ENCODE peak calls at places on chromosomes 5 and 9, in seven cellular contexts. One of them, this sample, is unnamed.
A peak's percentile ranks its signal among the peaks of the same experiment; 100 is the strongest.

GRCh38 chr9:83537331-83538171 is 650 bp downstream of the FRMD3 start:
- DNase-seq in fibroblast of the aortic adventitia: peak; percentile 33
- DNase-seq in tibial nerve: no peak
- DNase-seq in WTC11: peak; percentile 34
- DNase-seq in progenitor cell of endocrine pancreas: no peak
- DNase-seq in GM13977: no peak
- DNase-seq in GM23338: peak; percentile 55
- DNase-seq in this sample: no peak

GRCh38 chr9:114319147-114319546 is 3.8 kb upstream of the ORM1 start:
- DNase-seq in fibroblast of the aortic adventitia: no peak
- DNase-seq in tibial nerve: no peak
- DNase-seq in WTC11: no peak
- DNase-seq in progenitor cell of endocrine pancreas: no peak
- DNase-seq in GM13977: no peak
- DNase-seq in GM23338: no peak
- DNase-seq in this sample: no peak

GRCh38 chr5:177997319-177997670 is 1.3 kb upstream of the PROP1 start:
- DNase-seq in fibroblast of the aortic adventitia: peak; percentile 25
- DNase-seq in tibial nerve: no peak
- DNase-seq in WTC11: no peak
- DNase-seq in progenitor cell of endocrine pancreas: no peak
- DNase-seq in GM13977: no peak
- DNase-seq in GM23338: no peak
- DNase-seq in this sample: no peak

GRCh38 chr5:1946776-1947175 is 64.1 kb upstream of the IRX4 start:
- DNase-seq in fibroblast of the aortic adventitia: no peak
- DNase-seq in tibial nerve: no peak
- DNase-seq in WTC11: no peak
- DNase-seq in progenitor cell of endocrine pancreas: no peak
- DNase-seq in GM13977: no peak
- DNase-seq in GM23338: no peak
- DNase-seq in this sample: no peak

GRCh38 chr5:135993248-135993893 is 35.4 kb upstream of the TGFBI start:
- DNase-seq in fibroblast of the aortic adventitia: peak; percentile 81
- DNase-seq in tibial nerve: no peak
- DNase-seq in WTC11: no peak
- DNase-seq in progenitor cell of endocrine pancreas: no peak
- DNase-seq in GM13977: no peak
- DNase-seq in GM23338: no peak
- DNase-seq in this sample: no peak

GRCh38 chr5:3179220-3179619 is 416.4 kb upstream of the IRX1 start:
- DNase-seq in fibroblast of the aortic adventitia: no peak
- DNase-seq in tibial nerve: no peak
- DNase-seq in WTC11: peak; percentile 59
- DNase-seq in progenitor cell of endocrine pancreas: no peak
- DNase-seq in GM13977: no peak
- DNase-seq in GM23338: peak; percentile 56
- DNase-seq in this sample: no peak

GRCh38 chr5:180097926-180098325 is 26.4 kb upstream of the RNF130 start:
- DNase-seq in fibroblast of the aortic adventitia: no peak
- DNase-seq in tibial nerve: no peak
- DNase-seq in WTC11: no peak
- DNase-seq in progenitor cell of endocrine pancreas: no peak
- DNase-seq in GM13977: no peak
- DNase-seq in GM23338: no peak
- DNase-seq in this sample: no peak

GRCh38 chr9:973295-973842 is 3.1 kb upstream of the DMRT3 start:
- DNase-seq in fibroblast of the aortic adventitia: no peak
- DNase-seq in tibial nerve: no peak
- DNase-seq in WTC11: no peak
- DNase-seq in progenitor cell of endocrine pancreas: no peak
- DNase-seq in GM13977: peak; percentile 33
- DNase-seq in GM23338: peak; percentile 17
- DNase-seq in this sample: peak; percentile 33

GRCh38 chr5:150392680-150393079 is 20.0 kb downstream of the CD74 start:
- DNase-seq in fibroblast of the aortic adventitia: no peak
- DNase-seq in tibial nerve: no peak
- DNase-seq in WTC11: no peak
- DNase-seq in progenitor cell of endocrine pancreas: no peak
- DNase-seq in GM13977: no peak
- DNase-seq in GM23338: no peak
- DNase-seq in this sample: no peak

GRCh38 chr9:76221423-76221822 is 172.8 kb downstream of the RFK start:
- DNase-seq in fibroblast of the aortic adventitia: no peak
- DNase-seq in tibial nerve: no peak
- DNase-seq in WTC11: no peak
- DNase-seq in progenitor cell of endocrine pancreas: no peak
- DNase-seq in GM13977: no peak
- DNase-seq in GM23338: no peak
- DNase-seq in this sample: no peak

GRCh38 chr9:76218868-76219462 is 175.3 kb downstream of the RFK start:
- DNase-seq in fibroblast of the aortic adventitia: no peak
- DNase-seq in tibial nerve: no peak
- DNase-seq in WTC11: no peak
- DNase-seq in progenitor cell of endocrine pancreas: no peak
- DNase-seq in GM13977: no peak
- DNase-seq in GM23338: peak; percentile 8
- DNase-seq in this sample: no peak

GRCh38 chr9:76216161-76216649 is 178.0 kb downstream of the RFK start:
- DNase-seq in fibroblast of the aortic adventitia: peak; percentile 90
- DNase-seq in tibial nerve: no peak
- DNase-seq in WTC11: no peak
- DNase-seq in progenitor cell of endocrine pancreas: no peak
- DNase-seq in GM13977: no peak
- DNase-seq in GM23338: no peak
- DNase-seq in this sample: no peak

GRCh38 chr9:76218151-76218867 is 175.9 kb downstream of the RFK start:
- DNase-seq in fibroblast of the aortic adventitia: no peak
- DNase-seq in tibial nerve: no peak
- DNase-seq in WTC11: no peak
- DNase-seq in progenitor cell of endocrine pancreas: no peak
- DNase-seq in GM13977: no peak
- DNase-seq in GM23338: no peak
- DNase-seq in this sample: no peak

DNA sequence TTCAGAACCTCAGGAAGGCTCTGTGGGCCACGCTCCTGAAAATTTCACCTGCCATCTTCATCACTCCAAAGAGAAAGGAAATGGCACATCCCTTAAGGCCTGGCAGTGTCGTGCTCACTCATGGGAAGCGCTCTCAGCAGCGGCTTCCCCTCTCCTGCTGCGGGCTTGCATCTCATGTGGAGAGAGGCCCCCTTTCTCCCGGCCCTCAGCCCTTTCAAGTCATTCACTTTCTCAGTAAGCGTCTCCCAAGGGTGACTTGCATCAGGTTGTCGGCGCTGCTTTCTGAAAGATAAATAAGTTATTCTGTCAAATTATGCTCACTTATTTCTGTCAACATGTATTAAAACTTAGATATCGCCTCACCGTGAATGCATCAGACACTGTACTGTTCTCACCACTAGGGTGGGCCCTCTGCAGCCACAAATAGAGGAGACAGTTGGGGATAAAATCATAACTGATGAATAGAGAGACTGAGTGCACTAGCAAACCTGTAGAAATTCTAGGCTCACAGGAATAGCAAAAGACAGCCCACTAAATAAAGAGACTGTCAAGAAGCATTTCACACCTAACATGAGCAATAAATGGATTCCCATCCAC is 174.6 kb downstream of the RFK start:
- DNase-seq in fibroblast of the aortic adventitia: no peak
- DNase-seq in tibial nerve: no peak
- DNase-seq in WTC11: no peak
- DNase-seq in progenitor cell of endocrine pancreas: no peak
- DNase-seq in GM13977: no peak
- DNase-seq in GM23338: peak; percentile 34
- DNase-seq in this sample: no peak
- TF ChIP-seq CTCF in fibroblast of the aortic adventitia: peak; percentile 34
- TF ChIP-seq CTCF in tibial nerve: no peak
- TF ChIP-seq CTCF in WTC11: peak; percentile 25
- TF ChIP-seq CTCF in progenitor cell of endocrine pancreas: peak; percentile 25
- TF ChIP-seq CTCF in GM13977: peak; percentile 7
- TF ChIP-seq CTCF in GM23338: peak; percentile 54
- TF ChIP-seq CTCF in this sample: no peak

DNA sequence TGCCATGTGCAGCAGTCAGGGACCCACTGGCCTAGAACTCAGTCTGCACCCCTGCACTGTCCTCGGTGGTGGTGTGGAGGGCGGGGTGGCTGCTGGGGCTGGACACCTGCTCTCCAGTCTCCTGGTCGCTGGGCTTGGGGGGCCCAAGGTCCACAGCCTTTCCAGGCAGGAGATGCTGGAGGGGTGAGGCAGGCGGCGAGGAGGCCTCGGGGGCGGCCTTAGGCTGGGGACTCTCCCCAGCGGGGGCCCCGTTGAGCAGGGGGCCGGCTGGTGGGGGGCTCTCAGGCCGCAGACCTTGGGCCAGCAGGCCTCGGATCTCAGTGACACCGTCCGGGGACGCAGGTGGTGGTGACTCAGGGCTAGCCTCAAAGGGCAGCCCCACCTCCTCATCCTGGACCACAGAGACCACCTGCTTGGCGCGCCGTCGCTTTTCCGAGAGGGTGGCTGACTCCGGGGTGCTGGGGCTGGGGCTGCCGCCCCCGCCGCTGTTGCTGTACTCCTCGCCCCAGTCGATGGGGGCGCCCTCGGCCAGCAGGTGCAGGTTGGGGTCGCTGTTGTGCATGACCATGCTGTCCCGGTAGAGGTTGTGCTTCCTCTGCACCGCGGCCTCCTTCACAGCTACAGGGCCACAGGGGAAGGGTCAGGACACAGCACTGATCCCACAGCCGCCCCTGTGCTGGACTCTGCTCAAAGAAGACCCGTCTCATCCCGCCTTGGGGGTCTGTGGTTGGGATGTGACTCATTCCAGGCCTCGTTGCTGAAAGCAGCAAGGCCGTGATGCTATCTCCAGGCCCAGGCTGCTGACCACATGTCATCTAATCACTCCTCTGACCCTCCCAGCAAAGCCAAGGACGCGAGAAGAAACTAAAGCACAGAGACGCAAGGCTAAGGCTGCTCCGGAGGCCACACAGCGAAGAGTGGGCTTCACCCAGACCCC is 55.8 kb downstream of the LRSAM1 start:
- DNase-seq in fibroblast of the aortic adventitia: no peak
- DNase-seq in tibial nerve: no peak
- DNase-seq in WTC11: no peak
- DNase-seq in progenitor cell of endocrine pancreas: no peak
- DNase-seq in GM13977: no peak
- DNase-seq in GM23338: no peak
- DNase-seq in this sample: no peak
- TF ChIP-seq CTCF in fibroblast of the aortic adventitia: no peak
- TF ChIP-seq CTCF in tibial nerve: no peak
- TF ChIP-seq CTCF in WTC11: no peak
- TF ChIP-seq CTCF in progenitor cell of endocrine pancreas: no peak
- TF ChIP-seq CTCF in GM13977: no peak
- TF ChIP-seq CTCF in GM23338: peak; percentile 30
- TF ChIP-seq CTCF in this sample: no peak

DNA sequence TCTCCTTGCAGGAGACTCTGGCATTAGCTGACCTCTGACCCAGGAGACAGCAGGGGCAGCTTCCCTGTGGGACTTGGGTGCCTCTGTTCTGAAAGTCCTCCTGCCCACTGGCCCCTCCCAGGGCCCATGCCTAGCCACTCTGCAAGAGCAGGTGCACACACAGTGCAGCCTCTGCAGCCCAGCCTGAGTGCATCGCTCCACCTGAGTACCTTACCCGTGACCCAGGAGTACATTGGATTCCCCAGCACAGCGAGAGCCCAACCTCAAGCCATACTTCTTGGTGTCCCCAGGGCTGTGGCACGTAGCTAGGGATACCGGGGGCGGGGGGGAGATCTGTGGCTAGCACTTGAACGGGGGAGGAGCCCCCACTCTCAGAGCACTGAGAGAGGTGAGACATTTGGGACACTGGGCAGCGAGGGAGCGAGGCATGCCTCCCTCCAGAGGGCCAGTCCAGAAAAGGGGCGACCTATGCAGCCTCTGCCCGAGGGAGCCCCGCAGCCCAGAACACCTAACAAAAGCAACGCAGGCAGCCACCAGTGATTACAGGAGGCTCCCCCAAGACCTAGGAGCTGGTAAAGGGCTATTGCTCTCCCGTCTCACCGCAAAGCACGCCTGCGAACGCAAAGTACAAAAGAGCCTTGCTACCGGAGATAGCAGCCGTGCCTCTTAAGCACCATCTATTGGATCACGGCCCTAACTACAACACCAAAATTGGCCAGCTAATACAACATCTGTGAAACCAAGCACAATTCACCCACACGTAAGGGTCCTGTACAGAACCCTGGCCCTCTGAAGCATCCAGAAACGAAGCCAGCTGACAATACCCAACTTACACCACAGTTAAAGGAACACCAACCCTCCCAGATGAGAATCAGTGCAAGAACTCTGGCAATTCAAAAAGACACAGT is 826 bp upstream of the PRDM9 start:
- DNase-seq in fibroblast of the aortic adventitia: no peak
- DNase-seq in tibial nerve: no peak
- DNase-seq in WTC11: peak; percentile 51
- DNase-seq in progenitor cell of endocrine pancreas: no peak
- DNase-seq in GM13977: no peak
- DNase-seq in GM23338: peak; percentile 86
- DNase-seq in this sample: no peak
- TF ChIP-seq CTCF in fibroblast of the aortic adventitia: no peak
- TF ChIP-seq CTCF in tibial nerve: no peak
- TF ChIP-seq CTCF in WTC11: no peak
- TF ChIP-seq CTCF in progenitor cell of endocrine pancreas: peak; percentile 40
- TF ChIP-seq CTCF in GM13977: no peak
- TF ChIP-seq CTCF in GM23338: peak; percentile 72
- TF ChIP-seq CTCF in this sample: no peak

GRCh38 chr5:73154607-73155006 is 18.4 kb upstream of the TMEM174 start:
- DNase-seq in fibroblast of the aortic adventitia: no peak
- DNase-seq in tibial nerve: no peak
- DNase-seq in WTC11: no peak
- DNase-seq in progenitor cell of endocrine pancreas: no peak
- DNase-seq in GM13977: no peak
- DNase-seq in GM23338: no peak
- DNase-seq in this sample: no peak

GRCh38 chr5:73150872-73151271 is 22.1 kb upstream of the TMEM174 start:
- DNase-seq in fibroblast of the aortic adventitia: no peak
- DNase-seq in tibial nerve: no peak
- DNase-seq in WTC11: no peak
- DNase-seq in progenitor cell of endocrine pancreas: no peak
- DNase-seq in GM13977: no peak
- DNase-seq in GM23338: no peak
- DNase-seq in this sample: no peak

GRCh38 chr5:73153513-73153912 is 19.5 kb upstream of the TMEM174 start:
- DNase-seq in fibroblast of the aortic adventitia: no peak
- DNase-seq in tibial nerve: no peak
- DNase-seq in WTC11: no peak
- DNase-seq in progenitor cell of endocrine pancreas: no peak
- DNase-seq in GM13977: no peak
- DNase-seq in GM23338: no peak
- DNase-seq in this sample: no peak

GRCh38 chr5:73151733-73152410 is 21.1 kb upstream of the TMEM174 start:
- DNase-seq in fibroblast of the aortic adventitia: peak; percentile 13
- DNase-seq in tibial nerve: no peak
- DNase-seq in WTC11: no peak
- DNase-seq in progenitor cell of endocrine pancreas: no peak
- DNase-seq in GM13977: no peak
- DNase-seq in GM23338: no peak
- DNase-seq in this sample: no peak

GRCh38 chr5:73152411-73153388 is 20.3 kb upstream of the TMEM174 start:
- DNase-seq in fibroblast of the aortic adventitia: no peak
- DNase-seq in tibial nerve: no peak
- DNase-seq in WTC11: no peak
- DNase-seq in progenitor cell of endocrine pancreas: no peak
- DNase-seq in GM13977: no peak
- DNase-seq in GM23338: peak; percentile 56
- DNase-seq in this sample: no peak
- TF ChIP-seq CTCF in fibroblast of the aortic adventitia: no peak
- TF ChIP-seq CTCF in tibial nerve: no peak
- TF ChIP-seq CTCF in WTC11: no peak
- TF ChIP-seq CTCF in progenitor cell of endocrine pancreas: peak; percentile 17
- TF ChIP-seq CTCF in GM13977: no peak
- TF ChIP-seq CTCF in GM23338: peak; percentile 63
- TF ChIP-seq CTCF in this sample: no peak

GRCh38 chr5:142915840-142916424 is 145.8 kb downstream of the ARHGAP26 start:
- DNase-seq in fibroblast of the aortic adventitia: no peak
- DNase-seq in tibial nerve: no peak
- DNase-seq in WTC11: peak; percentile 70
- DNase-seq in progenitor cell of endocrine pancreas: peak; percentile 31
- DNase-seq in GM13977: peak; percentile 26
- DNase-seq in GM23338: peak; percentile 89
- DNase-seq in this sample: peak; percentile 37
- TF ChIP-seq CTCF in fibroblast of the aortic adventitia: peak; percentile 56
- TF ChIP-seq CTCF in tibial nerve: no peak
- TF ChIP-seq CTCF in WTC11: peak; percentile 52
- TF ChIP-seq CTCF in progenitor cell of endocrine pancreas: peak; percentile 76
- TF ChIP-seq CTCF in GM13977: peak; percentile 56
- TF ChIP-seq CTCF in GM23338: peak; percentile 92
- TF ChIP-seq CTCF in this sample: peak; percentile 50

This sample was measured in GM20000.